ENCODE peak calls at places on chromosome 15, in nine cellular contexts. A is spleen, M is heart right ventricle, Z is HL-60, B is AG04450, X is PC-9, U is body of pancreas, H is psoas muscle, L is thyroid gland. R is an unnamed sample.

GRCh38 chr15:97470417-97470816 is 490.1 kb upstream of the ARRDC4 start:
- DNase-seq in B (no peak), Z (no peak), M (no peak), L (no peak), U (no peak), H (no peak), X (no peak), A (no peak), R (no peak)

GRCh38 chr15:91852741-91853500 is 587 bp upstream of the SLCO3A1 start:
- DNase-seq in U (peak; percentile 78), X (peak; percentile 74), M (peak; percentile 83), A (peak; percentile 94), H (peak; percentile 90), B (no peak), L (peak; percentile 75), Z (peak; percentile 86), R (peak; percentile 13)

GRCh38 chr15:51267047-51267713 is 71.2 kb downstream of the CYP19A1 start:
- DNase-seq in U (no peak), M (no peak), B (no peak), A (no peak), H (no peak), Z (no peak), L (peak; percentile 19), X (no peak), R (no peak)

GRCh38 chr15:51982013-51982769 is 10.6 kb upstream of the LEO1 start:
- DNase-seq in Z (peak; percentile 81), U (peak; percentile 16), X (peak; percentile 53), B (peak; percentile 54), A (no peak), H (peak; percentile 54), L (no peak), M (peak; percentile 23), R (peak; percentile 81)

GRCh38 chr15:41940441-41940857 is 31.9 kb downstream of the EHD4 start:
- DNase-seq in B (no peak), L (no peak), M (no peak), X (no peak), U (no peak), Z (no peak), H (no peak), A (no peak), R (no peak)

GRCh38 chr15:29676961-29677402 is 145.3 kb downstream of the TJP1 start:
- DNase-seq in U (peak; percentile 36), A (no peak), L (no peak), M (no peak), Z (no peak), H (no peak), X (no peak), B (no peak), R (no peak)

GRCh38 chr15:61410656-61411055 is 181.6 kb upstream of the RORA start:
- DNase-seq in Z (no peak), U (no peak), A (no peak), H (no peak), L (no peak), M (no peak), X (no peak), B (no peak), R (no peak)

GRCh38 chr15:90449206-90449735 is 61.2 kb downstream of the IQGAP1 start:
- DNase-seq in X (no peak), M (no peak), Z (no peak), B (no peak), A (no peak), L (no peak), H (no peak), U (no peak), R (no peak)

DNA sequence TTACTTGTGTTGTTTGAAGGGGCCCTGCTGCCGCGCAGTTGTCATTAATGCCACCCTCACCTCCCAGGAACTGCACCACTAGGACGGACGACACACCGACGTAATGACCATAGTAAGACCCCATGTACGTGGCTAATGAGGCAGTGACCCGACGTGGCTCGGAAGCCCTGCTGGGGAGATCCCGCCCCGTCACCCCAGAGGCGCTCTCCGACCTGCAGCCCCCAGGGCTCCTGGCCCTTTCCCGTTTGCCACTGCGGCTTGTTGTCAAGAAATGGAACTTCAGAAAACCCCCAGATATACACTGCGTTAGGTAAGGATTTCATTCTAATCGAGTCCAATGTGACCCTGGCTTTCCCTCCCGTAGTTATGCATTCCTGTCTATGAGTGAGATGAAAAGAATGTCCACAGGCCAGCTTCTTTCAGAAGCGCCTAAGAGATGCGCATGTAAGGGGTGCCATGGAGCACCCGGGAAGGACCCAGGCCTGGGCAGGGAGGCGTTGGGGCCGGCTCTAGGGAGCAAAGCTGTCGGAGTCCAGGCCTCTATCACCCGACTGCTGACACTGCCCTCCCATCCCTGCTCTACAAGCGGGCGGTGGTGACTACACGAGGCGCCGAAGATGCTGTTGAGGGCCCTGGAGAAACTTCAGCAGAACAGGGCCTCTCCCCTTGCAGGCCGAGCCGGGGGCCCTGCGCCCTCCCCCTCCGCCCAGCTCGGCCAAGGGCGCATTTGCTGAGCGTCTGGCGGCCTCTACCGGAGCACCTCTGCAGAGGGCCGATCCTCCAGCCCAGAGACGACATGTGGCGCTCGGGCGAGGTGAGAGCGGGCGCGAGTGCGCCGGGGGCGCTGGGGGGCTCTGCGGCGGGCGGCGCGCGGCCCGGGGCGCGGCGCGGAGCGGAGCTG is at the start of gene GABRA5:
- DNase-seq in Z (no peak), B (no peak), L (peak; percentile 54), H (no peak), M (no peak), U (no peak), X (no peak), A (no peak), R (no peak)
- H3K4me3 ChIP-seq in Z (no peak within 1 kb of the TSS), B (peak within 1 kb of the TSS; percentile 48), L (no peak within 1 kb of the TSS), H (no peak within 1 kb of the TSS), M (peak within 1 kb of the TSS; percentile 21), U (no peak within 1 kb of the TSS), X (no peak within 1 kb of the TSS), A (no peak within 1 kb of the TSS), R (no peak within 1 kb of the TSS)

GRCh38 chr15:63500265-63501250 is 3.8 kb upstream of the USP3 start:
- DNase-seq in H (no peak), L (no peak), A (no peak), M (no peak), B (no peak), U (peak; percentile 76), Z (no peak), X (peak; percentile 17), R (no peak)
- H3K4me3 ChIP-seq in H (peak overlapping the region; percentile 44), L (no peak overlapping the region), A (no peak overlapping the region), M (peak overlapping the region; percentile 12), B (no peak overlapping the region), U (no peak overlapping the region), Z (no peak overlapping the region), X (peak overlapping the region; percentile 48), R (no peak overlapping the region)

DNA sequence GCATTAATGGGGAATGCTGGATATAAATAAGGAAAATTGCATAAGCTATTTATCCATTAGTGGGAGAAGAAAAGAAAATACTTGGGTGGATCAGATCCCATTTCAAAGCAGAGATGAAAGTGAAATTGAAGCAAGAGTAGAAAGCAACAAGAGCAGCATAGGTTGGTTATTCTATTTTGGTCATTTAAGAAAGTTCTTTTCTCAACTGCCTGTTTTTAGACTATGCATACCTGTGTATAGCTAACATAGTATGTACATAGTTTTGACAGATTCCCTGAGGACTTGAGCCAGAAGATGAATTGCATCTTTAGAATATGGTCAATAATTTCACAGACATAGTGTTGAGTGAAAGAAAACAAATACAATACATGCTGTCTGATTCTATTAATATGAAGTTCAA is 29.0 kb upstream of the DENND4A start:
- DNase-seq in H (no peak), M (no peak), U (no peak), A (no peak), L (no peak), X (no peak), B (no peak), Z (no peak), R (no peak)
- H3K4me3 ChIP-seq in H (no peak overlapping the region), M (no peak overlapping the region), U (no peak overlapping the region), A (no peak overlapping the region), L (no peak overlapping the region), X (no peak overlapping the region), B (no peak overlapping the region), Z (no peak overlapping the region), R (no peak overlapping the region)

GRCh38 chr15:95674031-95674430 is 656.5 kb upstream of the NR2F2 start:
- DNase-seq in Z (no peak), M (no peak), X (no peak), H (no peak), A (no peak), L (no peak), U (no peak), B (no peak), R (no peak)

GRCh38 chr15:95664435-95664834 is 666.1 kb upstream of the NR2F2 start:
- DNase-seq in L (no peak), M (no peak), Z (no peak), U (peak; percentile 10), H (no peak), B (no peak), X (no peak), A (no peak), R (no peak)

GRCh38 chr15:95668201-95668600 is 662.3 kb upstream of the NR2F2 start:
- DNase-seq in M (no peak), H (no peak), B (no peak), A (no peak), U (no peak), Z (no peak), L (no peak), X (no peak), R (no peak)

GRCh38 chr15:95669146-95669922 is 661.2 kb upstream of the NR2F2 start:
- DNase-seq in H (no peak), L (no peak), X (no peak), B (no peak), M (no peak), U (no peak), Z (no peak), A (no peak), R (no peak)
- H3K4me3 ChIP-seq in H (peak overlapping the region; percentile 45), L (no peak overlapping the region), X (no peak overlapping the region), B (no peak overlapping the region), M (peak overlapping the region; percentile 6), U (no peak overlapping the region), Z (no peak overlapping the region), A (no peak overlapping the region), R (no peak overlapping the region)

R was measured in AG09309.